ENCODE peak calls at places on chromosomes 2 and 18, in eight cellular contexts. One of them, this sample, is unnamed.

GRCh38 chr2:218418321-218418716 is 604 bp upstream of the VIL1 start:
- DNase-seq in non-pigmented ciliary epithelial cell: no peak
- DNase-seq in EH: no peak
- DNase-seq in naive thymus-derived CD4-positive, alpha-beta T cell: no peak
- DNase-seq in Calu3: no peak
- DNase-seq in choroid plexus epithelial cell: no peak
- DNase-seq in glutamatergic neuron: no peak
- DNase-seq in EL: no peak
- DNase-seq in this sample: no peak

GRCh38 chr18:47036298-47036874 is 965 bp upstream of the ELOA2 start:
- DNase-seq in non-pigmented ciliary epithelial cell: peak
- DNase-seq in EH: peak
- DNase-seq in naive thymus-derived CD4-positive, alpha-beta T cell: no peak
- DNase-seq in Calu3: peak
- DNase-seq in choroid plexus epithelial cell: peak
- DNase-seq in glutamatergic neuron: no peak
- DNase-seq in EL: peak
- DNase-seq in this sample: peak

GRCh38 chr2:54634564-54635511 is 88.6 kb upstream of the EML6 start:
- DNase-seq in non-pigmented ciliary epithelial cell: peak
- DNase-seq in EH: peak
- DNase-seq in naive thymus-derived CD4-positive, alpha-beta T cell: no peak
- DNase-seq in Calu3: peak
- DNase-seq in choroid plexus epithelial cell: peak
- DNase-seq in glutamatergic neuron: peak
- DNase-seq in EL: peak
- DNase-seq in this sample: peak

GRCh38 chr2:120861191-120861575 is 125.5 kb downstream of the GLI2 start:
- DNase-seq in non-pigmented ciliary epithelial cell: no peak
- DNase-seq in EH: no peak
- DNase-seq in naive thymus-derived CD4-positive, alpha-beta T cell: no peak
- DNase-seq in Calu3: no peak
- DNase-seq in choroid plexus epithelial cell: no peak
- DNase-seq in glutamatergic neuron: no peak
- DNase-seq in EL: no peak
- DNase-seq in this sample: no peak

GRCh38 chr2:239743206-239743605 is 281.9 kb downstream of the NDUFA10 start:
- DNase-seq in non-pigmented ciliary epithelial cell: no peak
- DNase-seq in EH: no peak
- DNase-seq in naive thymus-derived CD4-positive, alpha-beta T cell: no peak
- DNase-seq in Calu3: no peak
- DNase-seq in choroid plexus epithelial cell: no peak
- DNase-seq in glutamatergic neuron: no peak
- DNase-seq in EL: no peak
- DNase-seq in this sample: no peak

GRCh38 chr18:23689616-23690504 is 607 bp downstream of the LAMA3 start:
- DNase-seq in non-pigmented ciliary epithelial cell: no peak
- DNase-seq in EH: no peak
- DNase-seq in naive thymus-derived CD4-positive, alpha-beta T cell: peak
- DNase-seq in Calu3: peak
- DNase-seq in choroid plexus epithelial cell: no peak
- DNase-seq in glutamatergic neuron: peak
- DNase-seq in EL: peak
- DNase-seq in this sample: peak

GRCh38 chr2:133885847-133886246 is 317.6 kb upstream of the NCKAP5 start:
- DNase-seq in non-pigmented ciliary epithelial cell: no peak
- DNase-seq in EH: peak
- DNase-seq in naive thymus-derived CD4-positive, alpha-beta T cell: no peak
- DNase-seq in Calu3: peak
- DNase-seq in choroid plexus epithelial cell: no peak
- DNase-seq in glutamatergic neuron: no peak
- DNase-seq in EL: peak
- DNase-seq in this sample: peak

GRCh38 chr2:219309278-219309677 is at the start of gene PTPRN:
- DNase-seq in non-pigmented ciliary epithelial cell: no peak
- DNase-seq in EH: peak
- DNase-seq in naive thymus-derived CD4-positive, alpha-beta T cell: no peak
- DNase-seq in Calu3: no peak
- DNase-seq in choroid plexus epithelial cell: peak
- DNase-seq in glutamatergic neuron: peak
- DNase-seq in EL: no peak
- DNase-seq in this sample: no peak

GRCh38 chr18:46793565-46793964 is 36.7 kb upstream of the ST8SIA5 start:
- DNase-seq in non-pigmented ciliary epithelial cell: no peak
- DNase-seq in EH: no peak
- DNase-seq in naive thymus-derived CD4-positive, alpha-beta T cell: no peak
- DNase-seq in Calu3: no peak
- DNase-seq in choroid plexus epithelial cell: peak
- DNase-seq in glutamatergic neuron: no peak
- DNase-seq in EL: no peak
- DNase-seq in this sample: no peak

GRCh38 chr2:144464730-144465129 is 55.2 kb downstream of the ZEB2 start:
- DNase-seq in non-pigmented ciliary epithelial cell: no peak
- DNase-seq in EH: no peak
- DNase-seq in naive thymus-derived CD4-positive, alpha-beta T cell: no peak
- DNase-seq in Calu3: no peak
- DNase-seq in choroid plexus epithelial cell: no peak
- DNase-seq in glutamatergic neuron: no peak
- DNase-seq in EL: no peak
- DNase-seq in this sample: no peak

GRCh38 chr2:156826342-156826933 is 390.3 kb downstream of the GPD2 start:
- DNase-seq in non-pigmented ciliary epithelial cell: peak
- DNase-seq in EH: peak
- DNase-seq in naive thymus-derived CD4-positive, alpha-beta T cell: no peak
- DNase-seq in Calu3: no peak
- DNase-seq in choroid plexus epithelial cell: peak
- DNase-seq in glutamatergic neuron: no peak
- DNase-seq in EL: peak
- DNase-seq in this sample: no peak

GRCh38 chr2:95056461-95057459 is 31.3 kb downstream of the MAL start:
- DNase-seq in non-pigmented ciliary epithelial cell: no peak
- DNase-seq in EH: peak
- DNase-seq in naive thymus-derived CD4-positive, alpha-beta T cell: no peak
- DNase-seq in Calu3: no peak
- DNase-seq in choroid plexus epithelial cell: peak
- DNase-seq in glutamatergic neuron: no peak
- DNase-seq in EL: peak
- DNase-seq in this sample: no peak

GRCh38 chr18:47265197-47265596 is 13.7 kb upstream of the SKOR2 start:
- DNase-seq in non-pigmented ciliary epithelial cell: no peak
- DNase-seq in EH: peak
- DNase-seq in naive thymus-derived CD4-positive, alpha-beta T cell: no peak
- DNase-seq in Calu3: no peak
- DNase-seq in choroid plexus epithelial cell: peak
- DNase-seq in glutamatergic neuron: no peak
- DNase-seq in EL: peak
- DNase-seq in this sample: peak

GRCh38 chr2:236618370-236618769 is 48.7 kb downstream of the ACKR3 start:
- DNase-seq in non-pigmented ciliary epithelial cell: no peak
- DNase-seq in EH: no peak
- DNase-seq in naive thymus-derived CD4-positive, alpha-beta T cell: no peak
- DNase-seq in Calu3: no peak
- DNase-seq in choroid plexus epithelial cell: peak
- DNase-seq in glutamatergic neuron: no peak
- DNase-seq in EL: no peak
- DNase-seq in this sample: no peak

GRCh38 chr2:197137234-197137633 is 173.3 kb downstream of the ANKRD44 start:
- DNase-seq in non-pigmented ciliary epithelial cell: no peak
- DNase-seq in EH: peak
- DNase-seq in naive thymus-derived CD4-positive, alpha-beta T cell: no peak
- DNase-seq in Calu3: no peak
- DNase-seq in choroid plexus epithelial cell: peak
- DNase-seq in glutamatergic neuron: no peak
- DNase-seq in EL: peak
- DNase-seq in this sample: peak

GRCh38 chr2:101883860-101884259 is 107.9 kb upstream of the IL1R2 start:
- DNase-seq in non-pigmented ciliary epithelial cell: peak
- DNase-seq in EH: peak
- DNase-seq in naive thymus-derived CD4-positive, alpha-beta T cell: no peak
- DNase-seq in Calu3: peak
- DNase-seq in choroid plexus epithelial cell: peak
- DNase-seq in glutamatergic neuron: no peak
- DNase-seq in EL: peak
- DNase-seq in this sample: peak

GRCh38 chr2:149743842-149744468 is 156.4 kb upstream of the MMADHC start:
- DNase-seq in non-pigmented ciliary epithelial cell: peak
- DNase-seq in EH: peak
- DNase-seq in naive thymus-derived CD4-positive, alpha-beta T cell: no peak
- DNase-seq in Calu3: no peak
- DNase-seq in choroid plexus epithelial cell: peak
- DNase-seq in glutamatergic neuron: no peak
- DNase-seq in EL: peak
- DNase-seq in this sample: no peak

GRCh38 chr18:12036201-12036751 is 55.0 kb downstream of the IMPA2 start:
- DNase-seq in non-pigmented ciliary epithelial cell: no peak
- DNase-seq in EH: no peak
- DNase-seq in naive thymus-derived CD4-positive, alpha-beta T cell: no peak
- DNase-seq in Calu3: no peak
- DNase-seq in choroid plexus epithelial cell: no peak
- DNase-seq in glutamatergic neuron: no peak
- DNase-seq in EL: no peak
- DNase-seq in this sample: no peak